ENCODE peak calls at places on chromosomes 16 and 17, in four cellular contexts. J is fibroblast of lung, B is uterus, R is astrocyte of the spinal cord. K is an unnamed sample.

GRCh38 chr17:78753316-78754250 is 28.5 kb downstream of the CYTH1 start:
- DNase-seq in J (no peak), B (no peak), R (no peak), K (no peak)

GRCh38 chr17:65362826-65363225 is 198.6 kb downstream of the AXIN2 start:
- DNase-seq in J (no peak), B (no peak), R (no peak), K (no peak)

GRCh38 chr17:7466644-7467341 is 12.6 kb downstream of the ZBTB4 start:
- DNase-seq in J (peak), B (peak), R (peak), K (no peak)

GRCh38 chr17:28055546-28056275 is 13.2 kb downstream of the NLK start:
- DNase-seq in J (no peak), B (no peak), R (no peak), K (no peak)

GRCh38 chr17:46759141-46759540 is 59.4 kb downstream of the WNT3 start:
- DNase-seq in J (no peak), B (no peak), R (no peak), K (no peak)

GRCh38 chr17:77456271-77456950 is 315.6 kb downstream of the SEC14L1 start:
- DNase-seq in J (no peak), B (no peak), R (no peak), K (no peak)

GRCh38 chr16:49821614-49822282 is 34.2 kb downstream of the ZNF423 start:
- DNase-seq in J (no peak), B (no peak), R (no peak), K (no peak)

GRCh38 chr17:38456031-38456815 is 28.0 kb downstream of the ARHGAP23 start:
- DNase-seq in J (no peak), B (no peak), R (no peak), K (no peak)

GRCh38 chr16:2198283-2198682 is 1.9 kb upstream of the CASKIN1 start:
- DNase-seq in J (no peak), B (no peak), R (no peak), K (no peak)

GRCh38 chr16:2197765-2198164 is 1.4 kb upstream of the CASKIN1 start:
- DNase-seq in J (no peak), B (no peak), R (no peak), K (no peak)

GRCh38 chr16:2199095-2199494 is 2.7 kb upstream of the CASKIN1 start:
- DNase-seq in J (no peak), B (no peak), R (no peak), K (no peak)

GRCh38 chr16:2200313-2200712 is 3.9 kb upstream of the CASKIN1 start:
- DNase-seq in J (no peak), B (no peak), R (no peak), K (no peak)

DNA sequence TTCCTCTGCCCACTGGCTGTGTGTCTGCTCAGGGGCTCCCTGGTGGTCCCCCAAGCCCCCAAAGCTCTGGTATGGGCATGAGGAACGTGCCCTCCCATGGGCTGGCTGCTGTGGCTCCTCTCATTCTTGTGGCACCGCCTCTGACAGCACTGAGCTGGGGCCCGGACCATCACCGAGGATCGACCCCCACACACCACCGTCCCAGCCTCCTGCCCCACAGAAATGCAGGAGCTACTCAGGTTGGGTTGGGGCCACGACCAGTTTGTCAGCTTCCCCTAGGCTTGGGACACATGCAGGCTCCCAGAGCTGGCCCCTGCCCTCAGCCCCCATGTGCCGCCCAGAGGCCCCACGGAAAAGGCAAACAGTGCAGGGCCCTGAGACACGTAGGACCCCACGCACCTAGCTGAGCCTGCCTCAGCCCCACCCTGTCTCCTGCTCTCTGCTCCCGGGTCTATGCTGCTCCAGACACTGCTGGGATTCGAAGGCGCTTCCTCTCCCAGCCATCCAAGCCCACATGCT is 3.3 kb upstream of the CASKIN1 start:
- DNase-seq in J (no peak), B (no peak), R (no peak), K (no peak)
- H3K4me3 ChIP-seq in J (no peak), B (no peak), R (no peak), K (no peak)

GRCh38 chr16:57628782-57629181 is 352 bp downstream of the ADGRG1 start:
- DNase-seq in J (no peak), B (no peak), R (no peak), K (no peak)
- H3K4me3 ChIP-seq in J (peak), B (peak), R (peak), K (peak)

DNA sequence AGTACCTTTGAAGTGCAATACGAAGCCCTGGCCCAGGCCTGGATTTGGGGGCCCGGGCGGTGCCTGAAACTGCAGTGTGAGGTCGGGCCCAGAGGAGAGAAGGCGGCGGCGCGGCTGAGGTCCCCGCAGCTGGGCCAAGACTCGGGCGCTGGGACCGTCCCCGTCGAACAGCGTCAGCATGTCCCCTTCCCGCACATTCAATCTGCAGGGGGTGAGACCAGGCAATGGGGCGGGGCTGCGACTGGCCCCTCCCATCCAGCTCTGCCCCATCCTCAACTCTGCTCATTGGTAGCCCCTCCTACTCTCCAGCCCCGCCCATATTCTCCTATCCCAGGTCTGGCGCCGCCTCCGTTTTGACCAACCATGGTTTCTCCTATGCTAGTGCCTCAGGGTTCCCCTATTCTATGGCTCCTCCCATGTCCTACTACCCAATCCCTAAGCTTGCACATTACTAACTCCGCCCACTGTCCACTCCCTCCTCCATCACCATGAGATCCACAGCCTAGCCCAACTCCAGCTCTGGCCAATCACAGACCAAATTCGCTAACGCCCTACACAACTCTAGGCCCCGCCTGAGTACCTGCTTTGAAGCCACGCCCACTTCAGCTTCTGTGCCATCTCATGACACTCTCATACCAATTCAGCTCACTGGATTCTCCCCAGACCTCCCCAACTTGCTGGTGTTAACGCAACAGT is 14.4 kb upstream of the CDIPT start:
- DNase-seq in J (peak), B (no peak), R (no peak), K (no peak)
- H3K4me3 ChIP-seq in J (no peak), B (no peak), R (no peak), K (peak)

GRCh38 chr17:1643999-1644492 is 1.5 kb downstream of the SCARF1 start:
- DNase-seq in J (no peak), B (no peak), R (no peak), K (no peak)
- H3K4me3 ChIP-seq in J (no peak), B (peak), R (no peak), K (peak)

DNA sequence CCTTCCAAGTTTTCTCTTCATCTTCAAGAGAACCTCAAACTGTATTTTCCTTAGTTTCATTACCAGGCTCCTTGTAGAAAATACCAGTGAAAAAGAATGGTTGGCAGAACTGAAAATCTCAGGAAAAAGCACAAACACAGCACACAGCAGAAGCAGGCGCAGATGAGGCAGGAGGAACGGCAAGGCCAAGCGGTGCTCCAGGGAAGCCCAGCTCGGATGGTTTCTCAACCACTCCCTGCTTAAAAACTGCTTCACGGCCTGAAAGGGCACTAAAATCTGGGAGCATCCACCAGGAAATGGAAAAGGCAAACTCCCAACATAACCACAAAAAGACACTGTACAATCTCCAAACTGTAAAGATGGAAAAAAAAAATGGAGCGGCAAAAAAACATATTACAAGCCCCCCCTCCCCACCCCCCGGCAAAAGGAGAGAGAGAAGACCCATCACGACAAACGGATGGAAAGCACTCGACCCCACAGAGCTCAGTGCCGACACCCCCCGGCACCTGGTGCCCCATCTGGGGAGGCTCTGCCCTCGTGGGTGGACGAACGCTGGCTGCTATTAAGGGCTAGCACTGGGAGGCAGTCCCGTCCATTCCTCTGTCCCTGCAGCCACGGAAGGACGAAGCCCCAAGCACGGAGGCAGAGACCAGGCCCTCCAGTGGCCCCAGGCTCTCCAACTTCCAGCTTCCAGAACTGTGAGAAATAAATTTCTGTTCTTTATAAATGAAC is 127.5 kb downstream of the ZNF778 start:
- DNase-seq in J (no peak), B (no peak), R (no peak), K (no peak)
- H3K4me3 ChIP-seq in J (no peak), B (no peak), R (no peak), K (peak)

GRCh38 chr16:17468611-17469010 is 2.1 kb downstream of the XYLT1 start:
- DNase-seq in J (no peak), B (no peak), R (no peak), K (no peak)
- H3K4me3 ChIP-seq in J (peak), B (peak), R (peak), K (peak)

GRCh38 chr16:80802902-80803301 is 1.5 kb downstream of the CDYL2 start:
- DNase-seq in J (no peak), B (no peak), R (no peak), K (no peak)

GRCh38 chr16:80804061-80804450 is 342 bp downstream of the CDYL2 start:
- DNase-seq in J (peak), B (peak), R (peak), K (no peak)

GRCh38 chr16:80804451-80805383 is at the start of gene CDYL2:
- DNase-seq in J (peak), B (no peak), R (no peak), K (no peak)

GRCh38 chr16:80802129-80802528 is 2.3 kb downstream of the CDYL2 start:
- DNase-seq in J (no peak), B (no peak), R (no peak), K (no peak)

GRCh38 chr16:80803341-80804060 is 897 bp downstream of the CDYL2 start:
- DNase-seq in J (peak), B (no peak), R (no peak), K (no peak)
- H3K4me3 ChIP-seq in J (no peak), B (peak), R (peak), K (peak)